ENCODE peak calls at places on chromosomes 6 and 20, in five cellular contexts. One of them, this sample, is unnamed.
A peak's percentile ranks its signal among the peaks of the same experiment; 100 is the strongest.

GRCh38 chr6:50520862-50521261 is 192.5 kb upstream of the TFAP2D start:
- DNase-seq in naive B cell: no peak
- DNase-seq in NCI-H774: no peak
- DNase-seq in frontal cortex: no peak
- DNase-seq in Calu3: no peak
- DNase-seq in this sample: no peak

GRCh38 chr6:168156742-168157265 is 77.8 kb upstream of the FRMD1 start:
- DNase-seq in Calu3: no peak
- DNase-seq in naive B cell: no peak
- DNase-seq in NCI-H774: no peak
- DNase-seq in frontal cortex: no peak
- DNase-seq in this sample: no peak

GRCh38 chr20:48984575-48985219 is 61.4 kb upstream of the CSE1L start:
- DNase-seq in naive B cell: no peak
- DNase-seq in frontal cortex: no peak
- DNase-seq in Calu3: no peak
- DNase-seq in NCI-H774: no peak
- DNase-seq in this sample: no peak

GRCh38 chr6:41271901-41272395 is 14.5 kb downstream of the TREM1 start:
- DNase-seq in naive B cell: no peak
- DNase-seq in frontal cortex: no peak
- DNase-seq in NCI-H774: no peak
- DNase-seq in Calu3: no peak
- DNase-seq in this sample: no peak

GRCh38 chr20:52349806-52350205 is 158.2 kb upstream of the ZFP64 start:
- DNase-seq in Calu3: no peak
- DNase-seq in NCI-H774: no peak
- DNase-seq in frontal cortex: no peak
- DNase-seq in naive B cell: no peak
- DNase-seq in this sample: peak; percentile 85

GRCh38 chr20:5865604-5866003 is 84.7 kb downstream of the TRMT6 start:
- DNase-seq in Calu3: no peak
- DNase-seq in NCI-H774: no peak
- DNase-seq in frontal cortex: no peak
- DNase-seq in naive B cell: no peak
- DNase-seq in this sample: no peak

GRCh38 chr6:3721810-3722209 is 29.7 kb downstream of the PXDC1 start:
- DNase-seq in naive B cell: no peak
- DNase-seq in Calu3: no peak
- DNase-seq in NCI-H774: no peak
- DNase-seq in frontal cortex: no peak
- DNase-seq in this sample: no peak

GRCh38 chr6:8492536-8493125 is 57.3 kb upstream of the SLC35B3 start:
- DNase-seq in frontal cortex: no peak
- DNase-seq in NCI-H774: no peak
- DNase-seq in Calu3: no peak
- DNase-seq in naive B cell: no peak
- DNase-seq in this sample: no peak

GRCh38 chr20:33862709-33863403 is 51.7 kb downstream of the CHMP4B start:
- DNase-seq in naive B cell: peak; percentile 35
- DNase-seq in frontal cortex: peak; percentile 61
- DNase-seq in Calu3: peak; percentile 71
- DNase-seq in NCI-H774: no peak
- DNase-seq in this sample: peak; percentile 23

GRCh38 chr6:158056804-158057203 is 75.1 kb downstream of the SYNJ2 start:
- DNase-seq in Calu3: no peak
- DNase-seq in frontal cortex: no peak
- DNase-seq in NCI-H774: no peak
- DNase-seq in naive B cell: no peak
- DNase-seq in this sample: no peak

GRCh38 chr6:163338671-163339405 is 75.7 kb upstream of the QKI start:
- DNase-seq in Calu3: no peak
- DNase-seq in naive B cell: no peak
- DNase-seq in frontal cortex: no peak
- DNase-seq in NCI-H774: no peak
- DNase-seq in this sample: peak; percentile 61

GRCh38 chr20:8388707-8389106 is 256.6 kb downstream of the PLCB1 start:
- DNase-seq in Calu3: no peak
- DNase-seq in NCI-H774: no peak
- DNase-seq in frontal cortex: no peak
- DNase-seq in naive B cell: no peak
- DNase-seq in this sample: no peak

GRCh38 chr6:11803596-11803981 is 25.0 kb upstream of the ADTRP start:
- DNase-seq in Calu3: no peak
- DNase-seq in NCI-H774: no peak
- DNase-seq in naive B cell: no peak
- DNase-seq in frontal cortex: no peak
- DNase-seq in this sample: no peak

GRCh38 chr20:8633366-8633765 is 435.5 kb upstream of the PLCB4 start:
- DNase-seq in NCI-H774: no peak
- DNase-seq in naive B cell: no peak
- DNase-seq in Calu3: no peak
- DNase-seq in frontal cortex: no peak
- DNase-seq in this sample: no peak

GRCh38 chr20:51452734-51453133 is 89.8 kb downstream of the NFATC2 start:
- DNase-seq in Calu3: no peak
- DNase-seq in naive B cell: no peak
- DNase-seq in frontal cortex: no peak
- DNase-seq in NCI-H774: no peak
- DNase-seq in this sample: no peak

GRCh38 chr6:30171677-30172471 is 8.5 kb downstream of the TRIM15 start:
- DNase-seq in Calu3: no peak
- DNase-seq in frontal cortex: no peak
- DNase-seq in NCI-H774: no peak
- DNase-seq in naive B cell: peak; percentile 7
- DNase-seq in this sample: no peak

GRCh38 chr20:19802492-19803158 is 44.6 kb downstream of the RIN2 start:
- DNase-seq in naive B cell: peak; percentile 9
- DNase-seq in Calu3: peak; percentile 32
- DNase-seq in NCI-H774: no peak
- DNase-seq in frontal cortex: no peak
- DNase-seq in this sample: no peak

GRCh38 chr6:130760006-130760405 is 67.2 kb upstream of the SMLR1 start:
- DNase-seq in Calu3: peak; percentile 24
- DNase-seq in frontal cortex: no peak
- DNase-seq in naive B cell: no peak
- DNase-seq in NCI-H774: no peak
- DNase-seq in this sample: peak; percentile 11

GRCh38 chr6:131270534-131270933 is 135.3 kb downstream of the AKAP7 start:
- DNase-seq in NCI-H774: no peak
- DNase-seq in naive B cell: no peak
- DNase-seq in Calu3: no peak
- DNase-seq in frontal cortex: no peak
- DNase-seq in this sample: no peak

GRCh38 chr20:58160451-58161051 is 67.9 kb downstream of the ANKRD60 start:
- DNase-seq in frontal cortex: no peak
- DNase-seq in naive B cell: no peak
- DNase-seq in NCI-H774: no peak
- DNase-seq in Calu3: no peak
- DNase-seq in this sample: no peak

GRCh38 chr20:24651973-24652340 is 182.5 kb downstream of the SYNDIG1 start:
- DNase-seq in Calu3: no peak
- DNase-seq in frontal cortex: no peak
- DNase-seq in naive B cell: no peak
- DNase-seq in NCI-H774: no peak
- DNase-seq in this sample: no peak

GRCh38 chr6:160667854-160668481 is 3.9 kb upstream of the LPA start:
- DNase-seq in naive B cell: no peak
- DNase-seq in frontal cortex: no peak
- DNase-seq in Calu3: peak; percentile 64
- DNase-seq in NCI-H774: no peak
- DNase-seq in this sample: no peak

GRCh38 chr20:1336699-1337387 is 7.9 kb upstream of the SDCBP2 start:
- DNase-seq in Calu3: no peak
- DNase-seq in naive B cell: no peak
- DNase-seq in NCI-H774: peak; percentile 38
- DNase-seq in frontal cortex: no peak
- DNase-seq in this sample: peak; percentile 79

GRCh38 chr6:26022166-26022510 is 59.5 kb downstream of the TRIM38 start:
- DNase-seq in Calu3: peak; percentile 59
- DNase-seq in naive B cell: no peak
- DNase-seq in frontal cortex: peak; percentile 50
- DNase-seq in NCI-H774: peak; percentile 62
- DNase-seq in this sample: peak; percentile 90

GRCh38 chr20:32327087-32327681 is 30.9 kb upstream of the ASXL1 start:
- DNase-seq in naive B cell: no peak
- DNase-seq in NCI-H774: no peak
- DNase-seq in frontal cortex: no peak
- DNase-seq in Calu3: no peak
- DNase-seq in this sample: no peak

GRCh38 chr20:35339007-35339406 is 46.8 kb upstream of the FAM83C start:
- DNase-seq in naive B cell: no peak
- DNase-seq in NCI-H774: no peak
- DNase-seq in Calu3: no peak
- DNase-seq in frontal cortex: no peak
- DNase-seq in this sample: no peak

GRCh38 chr6:32087574-32088486 is 21.3 kb downstream of the TNXB start:
- DNase-seq in frontal cortex: peak; percentile 59
- DNase-seq in naive B cell: peak; percentile 55
- DNase-seq in Calu3: peak; percentile 95
- DNase-seq in NCI-H774: peak; percentile 2
- DNase-seq in this sample: peak; percentile 85

GRCh38 chr20:17624551-17625245 is 54.8 kb downstream of the DSTN start:
- DNase-seq in Calu3: no peak
- DNase-seq in NCI-H774: no peak
- DNase-seq in frontal cortex: no peak
- DNase-seq in naive B cell: no peak
- DNase-seq in this sample: no peak

GRCh38 chr6:169974663-169975062 is 223.2 kb downstream of the ERMARD start:
- DNase-seq in NCI-H774: no peak
- DNase-seq in frontal cortex: no peak
- DNase-seq in Calu3: no peak
- DNase-seq in naive B cell: no peak
- DNase-seq in this sample: no peak

This sample was measured in dermis microvascular lymphatic vessel endothelial cell.